ENCODE peak calls at places on chromosome 2, in ten cellular contexts. K is PC-3; P is breast epithelium; X is heart right ventricle; E is A549; B is fibroblast of lung; G is CD8-positive, alpha-beta T cell; T is upper lobe of right lung; L is effector memory CD4-positive, alpha-beta T cell; Q is endothelial cell of umbilical vein. Y is an unnamed sample.

GRCh38 chr2:20728114-20728758 is 61.3 kb downstream of the GDF7 start:
- DNase-seq in E (no peak), G (no peak), X (no peak), Q (peak; percentile 92), L (no peak), P (no peak), T (no peak), K (no peak), B (peak; percentile 6), Y (peak; percentile 14)

GRCh38 chr2:102592601-102593000 is 26.8 kb upstream of the SLC9A2 start:
- DNase-seq in G (no peak), X (no peak), L (no peak), B (peak; percentile 23), P (no peak), E (peak; percentile 6), T (no peak), Q (peak; percentile 36), K (peak; percentile 56), Y (peak; percentile 22)

GRCh38 chr2:213958086-213958485 is 452.8 kb upstream of the VWC2L start:
- DNase-seq in Q (no peak), K (no peak), E (no peak), B (no peak), X (no peak), G (no peak), L (no peak), T (no peak), P (no peak), Y (no peak)

GRCh38 chr2:196234672-196235071 is 63.3 kb upstream of the STK17B start:
- DNase-seq in L (no peak), P (no peak), G (peak; percentile 49), T (no peak), B (peak; percentile 56), Q (no peak), K (peak; percentile 30), E (no peak), X (no peak), Y (peak; percentile 95)

GRCh38 chr2:238235331-238235732 is 4.5 kb downstream of the HES6 start:
- DNase-seq in B (peak; percentile 43), L (no peak), T (no peak), G (no peak), E (no peak), K (no peak), P (no peak), X (no peak), Q (no peak), Y (no peak)

GRCh38 chr2:181656450-181657261 is at the start of gene CERKL:
- DNase-seq in K (peak; percentile 76), P (no peak), B (peak; percentile 14), Q (no peak), G (no peak), E (peak; percentile 69), T (peak; percentile 85), X (peak; percentile 34), L (no peak), Y (no peak)

GRCh38 chr2:119645173-119645846 is 33.7 kb upstream of the TMEM177 start:
- DNase-seq in X (no peak), K (no peak), B (peak; percentile 54), E (no peak), G (no peak), P (no peak), Q (peak; percentile 96), L (no peak), T (no peak), Y (no peak)

GRCh38 chr2:188997276-188997675 is 23.1 kb downstream of the COL3A1 start:
- DNase-seq in B (peak; percentile 36), T (no peak), K (no peak), Q (no peak), G (no peak), E (no peak), P (no peak), X (no peak), L (no peak), Y (no peak)

GRCh38 chr2:9076210-9076609 is 72.7 kb upstream of the MBOAT2 start:
- DNase-seq in K (peak; percentile 49), Q (no peak), P (no peak), E (no peak), L (no peak), X (no peak), B (peak; percentile 20), T (no peak), G (no peak), Y (no peak)

GRCh38 chr2:32425719-32426141 is 68.9 kb downstream of the BIRC6 start:
- DNase-seq in Q (no peak), P (no peak), E (no peak), T (no peak), G (no peak), K (no peak), X (no peak), L (no peak), B (peak; percentile 52), Y (peak; percentile 88)

GRCh38 chr2:135600915-135601314 is 69.6 kb downstream of the R3HDM1 start:
- DNase-seq in B (peak; percentile 60), K (peak; percentile 28), E (peak; percentile 12), Q (peak; percentile 9), G (no peak), P (no peak), X (no peak), L (no peak), T (no peak), Y (no peak)

GRCh38 chr2:240868286-240869108 is at the start of gene AGXT:
- DNase-seq in L (no peak), E (no peak), Q (no peak), B (peak; percentile 41), P (peak; percentile 47), T (no peak), G (no peak), K (peak; percentile 33), X (no peak), Y (peak; percentile 62)

GRCh38 chr2:162153608-162154224 is 1.7 kb upstream of the GCG start:
- DNase-seq in Q (peak; percentile 66), P (no peak), L (peak; percentile 34), T (no peak), E (peak; percentile 53), G (peak; percentile 58), K (peak; percentile 81), X (no peak), B (peak; percentile 58), Y (peak; percentile 40)

DNA sequence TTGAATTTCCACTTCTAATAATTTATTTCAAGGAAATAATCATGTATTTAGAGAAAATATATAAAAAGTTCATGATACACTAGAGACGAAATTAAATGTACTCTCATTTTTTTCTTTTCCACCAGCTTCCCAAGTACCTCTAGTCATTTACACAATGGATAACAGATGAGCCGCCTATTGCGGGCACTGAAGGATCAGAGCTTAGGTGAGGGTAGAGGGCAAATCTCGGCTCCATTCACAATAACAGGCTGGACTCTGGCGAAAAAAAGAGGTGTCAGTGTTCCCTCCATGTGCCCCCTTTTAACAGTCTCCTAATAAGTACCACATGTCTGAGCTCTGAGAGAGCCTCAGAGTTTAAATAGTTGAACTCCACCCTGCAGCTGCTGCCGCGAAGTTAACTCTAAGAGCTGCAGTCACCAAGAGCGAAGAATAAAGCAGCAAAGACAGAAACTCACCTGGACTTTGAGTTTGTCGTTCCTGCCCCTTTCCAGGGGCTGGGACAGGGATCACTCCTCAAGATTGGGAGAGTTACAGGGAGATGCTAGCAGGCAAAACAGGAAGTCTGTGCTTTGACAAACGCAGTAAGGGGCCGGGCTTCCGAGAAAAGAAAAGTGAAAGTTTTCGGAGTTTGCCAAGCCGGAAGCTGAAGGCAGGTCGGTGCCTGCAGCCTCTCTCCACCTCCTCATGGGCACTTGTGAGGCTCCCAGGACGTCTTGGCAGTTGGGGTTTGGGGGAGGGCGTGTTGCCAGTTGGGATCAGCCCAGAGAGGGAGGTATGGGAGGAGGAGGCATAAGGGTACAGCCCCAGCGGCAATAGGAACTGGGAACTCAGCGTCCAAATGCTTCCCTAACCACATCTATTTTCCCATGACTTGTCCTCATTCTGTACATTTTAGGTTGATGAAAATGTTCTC is at the start of gene SP110:
- DNase-seq in T (peak; percentile 92), E (peak; percentile 70), P (peak; percentile 88), K (peak; percentile 87), Q (peak; percentile 81), L (peak; percentile 73), X (peak; percentile 75), B (peak; percentile 88), G (peak; percentile 86), Y (peak; percentile 39)
- H3K4me1 ChIP-seq in T (peaks cover 26% of the 10 kb centered on the region), E (peaks cover 7% of the 10 kb centered on the region), P (no peaks in the 10 kb centered on the region), K (peaks cover 9% of the 10 kb centered on the region), Q (peaks cover 6% of the 10 kb centered on the region), L (peaks cover 18% of the 10 kb centered on the region), X (peaks cover 44% of the 10 kb centered on the region), B (no peaks in the 10 kb centered on the region), G (peaks cover 36% of the 10 kb centered on the region), Y (no peaks in the 10 kb centered on the region)

GRCh38 chr2:24899361-24899760 is 20.7 kb downstream of the ADCY3 start:
- DNase-seq in P (no peak), T (no peak), Q (no peak), E (no peak), X (no peak), B (no peak), L (no peak), G (no peak), K (no peak), Y (no peak)
- H3K4me3 ChIP-seq in P (no peak overlapping the region), T (no peak overlapping the region), Q (no peak overlapping the region), E (no peak overlapping the region), X (no peak overlapping the region), B (no peak overlapping the region), L (no peak overlapping the region), G (no peak overlapping the region), K (no peak overlapping the region), Y (no peak overlapping the region)

DNA sequence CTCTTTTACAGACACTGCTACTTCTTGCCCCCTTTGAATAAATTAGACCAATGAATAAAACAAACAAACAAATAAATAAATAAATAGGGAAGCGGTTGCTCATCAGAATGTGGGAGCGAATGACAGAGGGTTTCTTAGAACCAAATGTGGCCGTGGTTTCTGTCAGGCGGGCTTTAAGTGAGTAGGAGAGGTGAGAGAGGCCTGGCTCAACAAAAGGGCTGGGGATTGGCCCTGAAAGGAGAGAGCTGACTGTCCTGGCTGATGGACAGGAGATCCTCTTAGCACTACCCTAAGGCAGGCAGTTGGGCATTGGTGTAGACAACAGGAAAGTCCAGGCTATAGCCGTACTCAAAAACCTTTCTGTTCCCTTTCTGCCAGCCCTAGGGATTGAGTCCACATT is 6.6 kb downstream of the IL1B start:
- DNase-seq in B (no peak), E (no peak), K (no peak), P (no peak), G (no peak), L (no peak), X (no peak), T (no peak), Q (no peak), Y (no peak)
- H3K9me3 ChIP-seq in B (no peaks in the 10 kb centered on the region), E (no peaks in the 10 kb centered on the region), K (no peaks in the 10 kb centered on the region), P (no peaks in the 10 kb centered on the region), G (no peaks in the 10 kb centered on the region), L (no peaks in the 10 kb centered on the region), X (no peaks in the 10 kb centered on the region), T (no peaks in the 10 kb centered on the region), Q (no peaks in the 10 kb centered on the region), Y (no peaks in the 10 kb centered on the region)

DNA sequence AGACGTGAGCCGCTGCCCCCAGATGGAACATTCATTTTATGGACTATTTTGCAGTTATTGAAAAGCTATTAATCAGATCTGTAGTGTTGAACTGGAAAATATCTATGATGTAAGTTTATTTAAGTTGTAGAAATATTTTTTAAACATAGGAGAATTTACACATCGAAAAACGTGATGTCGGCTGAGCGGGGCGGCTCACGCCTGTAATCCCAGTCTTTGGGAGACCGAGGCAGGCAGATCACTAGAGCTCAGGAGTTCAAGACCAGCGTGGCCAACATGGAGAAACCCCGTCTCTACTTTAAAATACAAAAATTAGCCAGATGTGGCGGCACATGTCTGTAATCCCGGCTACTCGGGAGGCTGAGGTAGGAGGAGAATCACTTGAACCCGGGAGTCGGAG is 2.0 kb upstream of the TIA1 start:
- DNase-seq in E (no peak), T (no peak), L (no peak), Q (no peak), B (no peak), K (no peak), P (no peak), G (no peak), X (no peak), Y (no peak)
- H3K4me1 ChIP-seq in E (peaks cover 14% of the 10 kb centered on the region), T (peaks cover 13% of the 10 kb centered on the region), L (peaks cover 8% of the 10 kb centered on the region), Q (peaks cover 10% of the 10 kb centered on the region), B (no peaks in the 10 kb centered on the region), K (peaks cover 11% of the 10 kb centered on the region), P (no peaks in the 10 kb centered on the region), G (peaks cover 15% of the 10 kb centered on the region), X (peaks cover 25% of the 10 kb centered on the region), Y (no peaks in the 10 kb centered on the region)

Y was measured in SJCRH30.